ENCODE peak calls at places on chromosomes 11 and 22, in ten cellular contexts. W is stomach, N is body of pancreas, G is ovary, A is tibial nerve, Q is HCT116, U is transverse colon, B is esophagus muscularis mucosa, I is Peyer's patch, M is esophagus squamous epithelium. R is an unnamed sample.

GRCh38 chr11:118971646-118972045 is at the start of gene FOXR1:
- DNase-seq in W (no peak), N (no peak), G (no peak), A (no peak), Q (no peak), U (no peak), B (no peak), I (no peak), M (no peak), R (no peak)

GRCh38 chr11:73818838-73819237 is 31.2 kb downstream of the MRPL48 start:
- DNase-seq in W (no peak), N (no peak), G (no peak), A (no peak), Q (no peak), U (no peak), B (no peak), I (no peak), M (no peak), R (no peak)

GRCh38 chr22:38214248-38215056 is 12.7 kb downstream of the MAFF start:
- DNase-seq in W (peak), N (peak), G (peak), A (no peak), Q (no peak), U (peak), B (no peak), I (peak), M (no peak), R (peak)

GRCh38 chr11:3906166-3906565 is 50.7 kb downstream of the STIM1 start:
- DNase-seq in W (no peak), N (no peak), G (no peak), A (no peak), Q (no peak), U (no peak), B (no peak), I (no peak), M (no peak), R (no peak)

GRCh38 chr22:24125942-24126341 is 55.3 kb upstream of the SUSD2 start:
- DNase-seq in W (no peak), N (no peak), G (no peak), A (no peak), Q (no peak), U (no peak), B (no peak), I (no peak), M (no peak), R (no peak)

GRCh38 chr11:23127706-23128105 is 267.4 kb upstream of the CCDC179 start:
- DNase-seq in W (no peak), N (no peak), G (no peak), A (no peak), Q (no peak), U (no peak), B (no peak), I (no peak), M (no peak), R (no peak)

GRCh38 chr11:44950625-44951472 is at the start of gene TP53I11:
- DNase-seq in W (peak), N (peak), G (peak), A (peak), Q (peak), U (peak), B (no peak), I (peak), M (no peak), R (peak)

GRCh38 chr11:45687836-45688235 is 22.4 kb upstream of the CHST1 start:
- DNase-seq in W (no peak), N (no peak), G (no peak), A (no peak), Q (no peak), U (no peak), B (no peak), I (no peak), M (no peak), R (no peak)

GRCh38 chr22:42814215-42814614 is 42.9 kb downstream of the ARFGAP3 start:
- DNase-seq in W (no peak), N (no peak), G (no peak), A (no peak), Q (no peak), U (no peak), B (no peak), I (no peak), M (no peak), R (no peak)

GRCh38 chr22:40463017-40463631 is 92.7 kb downstream of the SGSM3 start:
- DNase-seq in W (no peak), N (no peak), G (no peak), A (no peak), Q (no peak), U (peak), B (no peak), I (peak), M (no peak), R (no peak)

GRCh38 chr22:19961868-19962245 is 20.2 kb upstream of the TXNRD2 start:
- DNase-seq in W (no peak), N (no peak), G (no peak), A (no peak), Q (no peak), U (no peak), B (no peak), I (no peak), M (no peak), R (peak)

GRCh38 chr11:109597336-109597735 is 175.3 kb downstream of the C11orf87 start:
- DNase-seq in W (no peak), N (no peak), G (no peak), A (no peak), Q (no peak), U (no peak), B (no peak), I (no peak), M (no peak), R (no peak)

GRCh38 chr22:49956914-49957825 is 3.4 kb upstream of the PIM3 start:
- DNase-seq in W (peak), N (no peak), G (peak), A (no peak), Q (no peak), U (no peak), B (no peak), I (no peak), M (no peak), R (no peak)

GRCh38 chr22:30921108-30921507 is 47.5 kb downstream of the MORC2 start:
- DNase-seq in W (no peak), N (no peak), G (no peak), A (no peak), Q (no peak), U (no peak), B (peak), I (peak), M (no peak), R (no peak)

GRCh38 chr11:33716236-33716635 is 15.6 kb upstream of the C11orf91 start:
- DNase-seq in W (no peak), N (peak), G (no peak), A (no peak), Q (no peak), U (no peak), B (no peak), I (no peak), M (no peak), R (no peak)

GRCh38 chr11:20114588-20114987 is 45.7 kb downstream of the DBX1 start:
- DNase-seq in W (no peak), N (no peak), G (no peak), A (no peak), Q (no peak), U (no peak), B (no peak), I (no peak), M (no peak), R (no peak)

GRCh38 chr22:36244522-36245391 is 5.4 kb upstream of the APOL2 start:
- DNase-seq in W (no peak), N (no peak), G (no peak), A (peak), Q (no peak), U (no peak), B (no peak), I (peak), M (no peak), R (no peak)

GRCh38 chr22:36395922-36396321 is 8.2 kb upstream of the MYH9 start:
- DNase-seq in W (no peak), N (no peak), G (no peak), A (no peak), Q (no peak), U (no peak), B (no peak), I (no peak), M (no peak), R (no peak)

GRCh38 chr11:31967404-31967950 is 123.4 kb upstream of the RCN1 start:
- DNase-seq in W (no peak), N (no peak), G (no peak), A (no peak), Q (no peak), U (no peak), B (no peak), I (no peak), M (no peak), R (no peak)

GRCh38 chr11:57638811-57639320 is 10.8 kb downstream of the YPEL4 start:
- DNase-seq in W (no peak), N (no peak), G (no peak), A (no peak), Q (no peak), U (no peak), B (no peak), I (no peak), M (no peak), R (no peak)
- H3K27ac ChIP-seq in W (peak), N (peak), G (peak), A (peak), Q (peak), U (peak), B (peak), I (peak), M (peak), R (peak)

GRCh38 chr22:45183974-45184373 is 20.2 kb downstream of the NUP50 start:
- DNase-seq in W (no peak), N (no peak), G (no peak), A (no peak), Q (no peak), U (no peak), B (no peak), I (peak), M (no peak), R (no peak)
- TF ChIP-seq POLR2A in W (no peak), N (no peak), G (no peak), A (no peak), Q (no peak), U (no peak), B (no peak), I (no peak), M (no peak), R (no peak)

GRCh38 chr11:106969660-106970059 is 48.6 kb downstream of the GUCY1A2 start:
- DNase-seq in W (no peak), N (no peak), G (no peak), A (no peak), Q (no peak), U (no peak), B (no peak), I (no peak), M (no peak), R (no peak)

GRCh38 chr11:106971864-106972263 is 46.4 kb downstream of the GUCY1A2 start:
- DNase-seq in W (no peak), N (no peak), G (no peak), A (no peak), Q (no peak), U (no peak), B (no peak), I (no peak), M (no peak), R (no peak)

DNA sequence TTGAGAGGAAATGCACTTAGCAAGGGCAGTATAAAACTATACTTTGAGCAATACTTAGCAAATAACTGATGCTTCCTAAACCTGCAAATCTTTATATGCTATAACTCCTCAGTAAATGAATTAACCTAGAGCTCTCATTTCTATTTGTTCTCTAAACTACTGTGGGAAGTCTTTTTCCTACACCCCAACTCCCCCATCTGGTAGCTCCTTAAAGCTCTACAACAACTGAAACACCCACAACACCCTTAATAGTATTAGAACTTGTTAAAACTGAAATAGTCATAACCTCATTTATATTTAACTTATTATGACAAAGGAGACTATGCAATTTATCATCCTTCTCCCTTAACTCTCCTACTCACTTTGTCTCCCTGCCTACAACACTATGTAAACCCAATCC is 43.4 kb downstream of the GUCY1A2 start:
- DNase-seq in W (no peak), N (no peak), G (no peak), A (no peak), Q (no peak), U (no peak), B (no peak), I (no peak), M (no peak), R (no peak)
- TF ChIP-seq CTCF in W (no peak), N (no peak), G (no peak), A (no peak), Q (no peak), U (no peak), B (no peak), I (no peak), M (no peak), R (no peak)

GRCh38 chr22:46006379-46007002 is 29.5 kb upstream of the WNT7B start:
- DNase-seq in W (peak), N (peak), G (peak), A (peak), Q (peak), U (peak), B (peak), I (peak), M (peak), R (peak)
- H3K27ac ChIP-seq in W (peak), N (peak), G (peak), A (peak), Q (peak), U (peak), B (peak), I (peak), M (peak), R (peak)

GRCh38 chr11:62753736-62754603 is at the start of gene ZBTB3:
- DNase-seq in W (peak), N (peak), G (peak), A (peak), Q (peak), U (peak), B (peak), I (peak), M (peak), R (peak)
- TF ChIP-seq POLR2A in W (no peak), N (peak), G (peak), A (peak), Q (peak), U (peak), B (peak), I (peak), M (no peak), R (peak)